ENCODE peak calls at places on chromosome 22, in seven cellular contexts. C is sigmoid colon, E is transverse colon, O is suprapubic skin, U is spleen, R is A549, Z is testis. A is an unnamed sample.

GRCh38 chr22:22425366-22425765 is 83.2 kb downstream of the ZNF280B start:
- DNase-seq in C (no peak), E (no peak), O (no peak), U (no peak), R (no peak), Z (no peak), A (no peak)

GRCh38 chr22:42320463-42321416 is 50.3 kb upstream of the TCF20 start:
- DNase-seq in C (no peak), E (peak), O (no peak), U (no peak), R (no peak), Z (no peak), A (no peak)

GRCh38 chr22:17481424-17481823 is 81.9 kb upstream of the SLC25A18 start:
- DNase-seq in C (no peak), E (no peak), O (no peak), U (no peak), R (no peak), Z (no peak), A (no peak)

GRCh38 chr22:44584256-44584902 is 86.3 kb upstream of the RTL6 start:
- DNase-seq in C (peak), E (no peak), O (peak), U (peak), R (no peak), Z (no peak), A (peak)

GRCh38 chr22:44890416-44891292 is 119.2 kb downstream of the PHF21B start:
- DNase-seq in C (no peak), E (no peak), O (peak), U (peak), R (no peak), Z (no peak), A (no peak)

GRCh38 chr22:44286673-44287072 is 26.1 kb downstream of the SHISAL1 start:
- DNase-seq in C (no peak), E (no peak), O (no peak), U (no peak), R (no peak), Z (no peak), A (no peak)

GRCh38 chr22:23053051-23053707 is 17.1 kb upstream of the GNAZ start:
- DNase-seq in C (no peak), E (no peak), O (peak), U (peak), R (no peak), Z (peak), A (no peak)

GRCh38 chr22:22796729-22797128 is 90.9 kb upstream of the IGLL5 start:
- DNase-seq in C (no peak), E (no peak), O (no peak), U (no peak), R (no peak), Z (no peak), A (no peak)

GRCh38 chr22:23219787-23220484 is 39.6 kb downstream of the BCR start:
- DNase-seq in C (no peak), E (peak), O (no peak), U (peak), R (no peak), Z (no peak), A (no peak)

GRCh38 chr22:33049125-33049729 is 9.0 kb downstream of the SYN3 start:
- DNase-seq in C (peak), E (peak), O (peak), U (peak), R (peak), Z (peak), A (peak)

GRCh38 chr22:33832558-33833151 is 87.6 kb downstream of the LARGE1 start:
- DNase-seq in C (peak), E (no peak), O (no peak), U (no peak), R (no peak), Z (no peak), A (no peak)

GRCh38 chr22:44088976-44089570 is 65.0 kb downstream of the PARVB start:
- DNase-seq in C (peak), E (peak), O (no peak), U (no peak), R (no peak), Z (peak), A (no peak)

GRCh38 chr22:47921906-47922305 is 1159.5 kb downstream of the TBC1D22A start:
- DNase-seq in C (no peak), E (no peak), O (no peak), U (no peak), R (no peak), Z (no peak), A (no peak)

GRCh38 chr22:47604563-47604962 is 842.1 kb downstream of the TBC1D22A start:
- DNase-seq in C (peak), E (no peak), O (no peak), U (no peak), R (no peak), Z (no peak), A (no peak)

GRCh38 chr22:43825651-43826050 is 13.5 kb upstream of the EFCAB6 start:
- DNase-seq in C (no peak), E (no peak), O (no peak), U (no peak), R (no peak), Z (no peak), A (no peak)

GRCh38 chr22:24304067-24304675 is 33.5 kb downstream of the SPECC1L start:
- DNase-seq in C (no peak), E (no peak), O (no peak), U (no peak), R (no peak), Z (no peak), A (no peak)

GRCh38 chr22:29079218-29079901 is 6.5 kb downstream of the KREMEN1 start:
- DNase-seq in C (no peak), E (peak), O (no peak), U (no peak), R (no peak), Z (peak), A (no peak)

GRCh38 chr22:29555065-29555644 is 1.6 kb upstream of the THOC5 start:
- DNase-seq in C (no peak), E (peak), O (no peak), U (no peak), R (no peak), Z (peak), A (no peak)

GRCh38 chr22:40050258-40050657 is 55.5 kb downstream of the FAM83F start:
- DNase-seq in C (no peak), E (peak), O (no peak), U (no peak), R (no peak), Z (no peak), A (no peak)

GRCh38 chr22:40055143-40055926 is 60.6 kb downstream of the FAM83F start:
- DNase-seq in C (no peak), E (no peak), O (no peak), U (no peak), R (no peak), Z (no peak), A (no peak)

GRCh38 chr22:40054486-40054885 is 59.7 kb downstream of the FAM83F start:
- DNase-seq in C (no peak), E (no peak), O (no peak), U (no peak), R (no peak), Z (no peak), A (no peak)

GRCh38 chr22:40053460-40053859 is 58.7 kb downstream of the FAM83F start:
- DNase-seq in C (no peak), E (no peak), O (no peak), U (no peak), R (no peak), Z (no peak), A (no peak)

DNA sequence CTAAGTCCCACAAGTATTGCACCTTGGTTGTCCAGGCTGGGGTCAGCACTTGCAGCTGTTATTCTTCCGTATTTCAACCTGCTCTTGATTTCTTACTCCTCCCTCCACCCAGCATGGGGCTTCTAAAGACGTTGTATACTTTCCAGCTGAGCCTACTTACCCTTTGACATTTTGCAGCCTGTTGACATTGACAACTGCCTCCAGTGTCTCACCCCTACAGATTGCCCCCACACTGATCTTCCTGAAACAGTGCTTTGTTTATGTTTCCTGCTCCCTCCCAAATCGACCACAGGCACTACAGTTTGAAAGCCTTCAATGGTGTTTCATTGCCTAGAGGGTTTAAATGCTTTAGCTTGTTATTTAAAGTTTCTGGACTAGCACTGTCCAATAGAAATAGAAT is 56.6 kb downstream of the FAM83F start:
- DNase-seq in C (no peak), E (no peak), O (no peak), U (no peak), R (no peak), Z (no peak), A (no peak)
- H3K27ac ChIP-seq in C (no peak), E (no peak), O (no peak), U (peak), R (no peak), Z (no peak), A (no peak)

GRCh38 chr22:50507991-50508884 is at the start of gene NCAPH2:
- DNase-seq in C (peak), E (peak), O (peak), U (peak), R (peak), Z (peak), A (peak)
- TF ChIP-seq POLR2A in C (peak), E (peak), O (no peak), U (peak), R (peak), Z (peak), A (peak)

GRCh38 chr22:50699754-50700386 is 27.2 kb downstream of the SHANK3 start:
- DNase-seq in C (peak), E (no peak), O (peak), U (peak), R (no peak), Z (no peak), A (no peak)
- TF ChIP-seq CTCF in C (no peak), E (no peak), O (no peak), U (no peak), R (no peak), Z (no peak), A (no peak)

GRCh38 chr22:30869996-30870395 is 98.6 kb downstream of the MORC2 start:
- DNase-seq in C (peak), E (no peak), O (peak), U (peak), R (no peak), Z (no peak), A (no peak)

GRCh38 chr22:30866811-30867271 is 101.7 kb downstream of the MORC2 start:
- DNase-seq in C (peak), E (no peak), O (peak), U (no peak), R (peak), Z (no peak), A (peak)

GRCh38 chr22:30866216-30866615 is 102.4 kb downstream of the MORC2 start:
- DNase-seq in C (no peak), E (no peak), O (peak), U (no peak), R (no peak), Z (no peak), A (no peak)

GRCh38 chr22:30868663-30869385 is 99.8 kb downstream of the MORC2 start:
- DNase-seq in C (peak), E (peak), O (peak), U (no peak), R (no peak), Z (no peak), A (no peak)

DNA sequence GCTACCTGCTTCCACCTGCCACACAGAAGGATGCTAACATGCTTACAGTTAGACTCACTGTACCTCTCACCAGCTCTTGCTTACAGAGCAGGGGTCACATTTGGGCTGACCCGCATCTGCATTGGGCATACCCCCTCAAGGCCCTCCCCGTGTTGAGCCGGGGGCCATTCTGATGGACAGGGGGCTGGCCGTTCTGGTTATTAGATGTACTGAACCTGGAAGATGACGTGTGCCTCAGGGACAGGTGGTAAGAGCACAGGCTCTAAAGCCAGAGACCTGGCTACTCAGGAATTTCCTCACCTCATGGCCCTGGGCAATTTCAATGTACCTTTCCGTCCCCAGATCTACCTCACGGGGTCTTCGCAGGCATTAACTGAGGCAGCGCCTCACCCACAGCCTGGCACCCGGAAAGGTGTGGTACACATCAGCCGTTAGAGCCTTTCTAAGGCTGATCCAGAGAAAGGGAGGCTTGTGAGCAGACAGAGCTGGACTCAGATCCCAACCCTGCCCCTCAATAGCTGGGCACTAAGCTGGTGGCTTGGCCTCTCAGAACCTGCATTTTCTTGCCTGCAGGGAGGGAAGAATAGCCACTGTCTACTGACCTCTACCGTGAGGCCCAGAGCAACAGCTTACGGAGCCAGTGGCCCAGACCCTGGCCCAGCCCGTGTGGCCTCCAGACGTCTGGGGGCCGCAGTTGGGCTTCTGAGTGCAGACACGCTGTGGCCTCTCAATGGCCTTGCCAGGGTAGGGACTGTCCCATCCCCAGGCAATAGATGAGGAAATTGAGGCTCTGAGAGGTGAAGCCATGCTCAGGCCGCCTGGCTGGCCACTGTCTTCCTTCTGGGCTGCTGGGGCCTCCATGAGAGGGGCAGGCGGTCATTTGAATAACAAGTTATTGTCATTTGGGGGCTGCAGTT is 100.6 kb downstream of the MORC2 start:
- DNase-seq in C (peak), E (peak), O (peak), U (peak), R (no peak), Z (no peak), A (peak)
- H3K27ac ChIP-seq in C (no peak), E (no peak), O (no peak), U (no peak), R (peak), Z (no peak), A (no peak)

DNA sequence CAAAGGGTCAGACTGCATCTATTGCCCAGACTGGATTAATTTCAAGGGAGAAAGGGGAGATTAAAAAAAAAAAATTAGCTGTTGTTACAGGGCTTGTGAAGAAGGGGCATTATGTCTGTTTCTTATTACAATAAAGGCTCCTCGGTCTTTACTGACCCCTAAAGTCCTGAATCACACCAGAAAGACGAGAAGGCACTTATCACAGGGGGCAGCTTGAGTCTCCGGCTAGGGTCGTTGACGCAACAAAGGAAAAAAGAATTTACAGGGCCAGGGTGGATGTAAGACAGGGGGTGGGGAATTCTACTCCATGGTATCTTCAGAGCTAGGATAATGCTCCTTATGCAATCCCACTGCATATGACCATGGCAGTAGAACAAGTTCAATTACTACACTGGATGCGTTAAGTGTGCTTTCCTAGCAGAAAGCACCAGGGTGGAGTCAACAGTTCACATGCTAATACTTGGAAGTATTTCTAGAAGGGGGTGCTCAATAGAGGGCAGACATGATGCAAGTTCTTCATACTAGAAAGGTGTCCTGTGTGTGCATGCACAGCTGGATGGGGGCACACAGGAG is 16.5 kb downstream of the DDX17 start:
- DNase-seq in C (no peak), E (no peak), O (no peak), U (no peak), R (no peak), Z (no peak), A (no peak)
- TF ChIP-seq POLR2A in C (no peak), E (no peak), O (no peak), U (no peak), R (no peak), Z (no peak), A (no peak)

DNA sequence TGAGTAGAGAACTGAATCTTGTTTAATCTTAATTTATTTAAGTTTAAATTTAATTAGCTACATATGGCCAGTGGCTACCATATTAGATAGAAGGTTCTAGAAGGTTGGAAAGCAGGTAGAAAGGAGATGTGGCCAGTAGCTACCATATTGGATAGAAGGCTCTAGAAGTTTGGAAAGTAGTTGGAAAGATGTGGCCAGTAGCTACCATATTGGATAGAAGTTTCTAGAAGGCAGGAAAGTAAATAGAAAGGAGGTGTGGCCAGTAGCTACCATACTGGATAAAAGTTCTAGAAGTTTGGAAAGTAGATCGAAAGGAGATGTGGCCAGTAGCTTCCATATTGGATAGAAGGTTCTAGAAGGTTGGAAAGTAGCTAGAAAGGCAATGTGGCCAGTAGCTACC is 2.2 kb downstream of the CRYBA4 start:
- DNase-seq in C (no peak), E (no peak), O (no peak), U (no peak), R (no peak), Z (no peak), A (no peak)
- TF ChIP-seq CTCF in C (no peak), E (no peak), O (no peak), U (no peak), R (no peak), Z (no peak), A (no peak)

GRCh38 chr22:46138058-46138797 is 12.1 kb upstream of the PPARA start:
- DNase-seq in C (no peak), E (no peak), O (peak), U (peak), R (no peak), Z (no peak), A (no peak)

GRCh38 chr22:46135611-46136538 is 14.5 kb upstream of the PPARA start:
- DNase-seq in C (no peak), E (no peak), O (no peak), U (peak), R (no peak), Z (no peak), A (no peak)

GRCh38 chr22:46136539-46137217 is 13.6 kb upstream of the PPARA start:
- DNase-seq in C (no peak), E (no peak), O (no peak), U (peak), R (no peak), Z (no peak), A (no peak)

GRCh38 chr22:46139895-46140350 is 10.4 kb upstream of the PPARA start:
- DNase-seq in C (peak), E (no peak), O (peak), U (peak), R (no peak), Z (peak), A (no peak)

DNA sequence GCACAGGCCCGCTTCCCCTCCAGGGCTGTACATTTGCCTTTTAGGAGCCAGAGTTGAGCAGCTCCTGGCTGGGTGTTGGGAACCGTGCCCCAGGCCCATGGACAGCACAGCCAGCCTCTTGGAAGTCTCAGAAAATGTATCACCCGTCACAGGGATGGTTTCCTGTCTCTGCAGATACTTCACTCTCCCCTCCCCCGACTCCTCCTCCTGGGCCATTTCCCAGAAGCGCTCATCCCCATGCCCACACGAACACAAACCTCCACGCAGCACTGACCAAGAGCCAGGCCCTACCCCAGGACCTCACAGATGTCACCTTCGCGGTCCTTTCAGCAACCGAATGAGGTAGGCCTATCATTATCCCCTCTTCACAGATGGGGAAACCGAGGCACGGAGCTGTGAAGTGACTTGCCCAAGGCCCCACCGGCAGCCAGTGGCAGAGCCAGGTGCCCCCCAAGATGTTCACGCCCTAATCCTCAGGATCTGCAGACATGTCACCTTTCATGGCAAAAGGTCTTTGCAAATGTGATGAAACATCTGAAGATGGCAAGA is 13.0 kb upstream of the PPARA start:
- DNase-seq in C (no peak), E (no peak), O (no peak), U (peak), R (no peak), Z (no peak), A (no peak)
- H3K27ac ChIP-seq in C (no peak), E (no peak), O (no peak), U (no peak), R (no peak), Z (no peak), A (no peak)

A was measured in uterus.